ENCODE peak calls at places on chromosomes 12 and 14, in seven cellular contexts. One of them, this sample, is unnamed.

GRCh38 chr14:79056879-79057278 is 886.7 kb downstream of the NRXN3 start:
- DNase-seq in K562: no peak
- DNase-seq in H1: no peak
- DNase-seq in HCT116: no peak
- DNase-seq in SK-N-SH: no peak
- DNase-seq in HepG2: no peak
- DNase-seq in GM12878: no peak
- DNase-seq in this sample: no peak

GRCh38 chr12:69415471-69416275 is 54.5 kb upstream of the FRS2 start:
- DNase-seq in K562: peak; percentile 43
- DNase-seq in H1: peak; percentile 68
- DNase-seq in HCT116: peak; percentile 13
- DNase-seq in SK-N-SH: peak; percentile 55
- DNase-seq in HepG2: peak; percentile 68
- DNase-seq in GM12878: no peak
- DNase-seq in this sample: no peak

GRCh38 chr12:73892181-73892580 is 645.5 kb upstream of the ATXN7L3B start:
- DNase-seq in K562: no peak
- DNase-seq in H1: no peak
- DNase-seq in HCT116: no peak
- DNase-seq in SK-N-SH: no peak
- DNase-seq in HepG2: no peak
- DNase-seq in GM12878: no peak
- DNase-seq in this sample: no peak

GRCh38 chr14:89746654-89747053 is 207.9 kb downstream of the EFCAB11 start:
- DNase-seq in K562: no peak
- DNase-seq in H1: no peak
- DNase-seq in HCT116: no peak
- DNase-seq in SK-N-SH: no peak
- DNase-seq in HepG2: no peak
- DNase-seq in GM12878: no peak
- DNase-seq in this sample: no peak

GRCh38 chr12:101287357-101287756 is 7.5 kb downstream of the UTP20 start:
- DNase-seq in K562: no peak
- DNase-seq in H1: no peak
- DNase-seq in HCT116: no peak
- DNase-seq in SK-N-SH: no peak
- DNase-seq in HepG2: no peak
- DNase-seq in GM12878: no peak
- DNase-seq in this sample: no peak

GRCh38 chr12:79360936-79361335 is 329.8 kb downstream of the PAWR start:
- DNase-seq in K562: no peak
- DNase-seq in H1: no peak
- DNase-seq in HCT116: no peak
- DNase-seq in SK-N-SH: no peak
- DNase-seq in HepG2: no peak
- DNase-seq in GM12878: no peak
- DNase-seq in this sample: no peak

GRCh38 chr12:79841878-79842265 is 93.0 kb downstream of the PPP1R12A start:
- DNase-seq in K562: no peak
- DNase-seq in H1: no peak
- DNase-seq in HCT116: no peak
- DNase-seq in SK-N-SH: no peak
- DNase-seq in HepG2: no peak
- DNase-seq in GM12878: no peak
- DNase-seq in this sample: no peak

GRCh38 chr12:131860472-131861260 is 32.5 kb downstream of the MMP17 start:
- DNase-seq in K562: peak; percentile 79
- DNase-seq in H1: no peak
- DNase-seq in HCT116: peak; percentile 44
- DNase-seq in SK-N-SH: peak; percentile 69
- DNase-seq in HepG2: peak; percentile 94
- DNase-seq in GM12878: no peak
- DNase-seq in this sample: peak; percentile 73

GRCh38 chr12:39277416-39277815 is 165.5 kb downstream of the KIF21A start:
- DNase-seq in K562: no peak
- DNase-seq in H1: no peak
- DNase-seq in HCT116: no peak
- DNase-seq in SK-N-SH: no peak
- DNase-seq in HepG2: no peak
- DNase-seq in GM12878: no peak
- DNase-seq in this sample: no peak

GRCh38 chr12:111444314-111444705 is 38.6 kb downstream of the SH2B3 start:
- DNase-seq in K562: no peak
- DNase-seq in H1: no peak
- DNase-seq in HCT116: no peak
- DNase-seq in SK-N-SH: no peak
- DNase-seq in HepG2: no peak
- DNase-seq in GM12878: peak; percentile 86
- DNase-seq in this sample: no peak

GRCh38 chr14:28751467-28752058 is 15.0 kb upstream of the FOXG1 start:
- DNase-seq in K562: peak; percentile 48
- DNase-seq in H1: peak; percentile 72
- DNase-seq in HCT116: peak; percentile 7
- DNase-seq in SK-N-SH: peak; percentile 46
- DNase-seq in HepG2: peak; percentile 81
- DNase-seq in GM12878: peak; percentile 7
- DNase-seq in this sample: peak; percentile 43

GRCh38 chr12:100266802-100267602 is at the start of the genes DEPDC4 and SCYL2:
- DNase-seq in K562: peak; percentile 96
- DNase-seq in H1: peak; percentile 99
- DNase-seq in HCT116: peak; percentile 92
- DNase-seq in SK-N-SH: peak; percentile 94
- DNase-seq in HepG2: peak; percentile 88
- DNase-seq in GM12878: peak; percentile 84
- DNase-seq in this sample: peak; percentile 78

GRCh38 chr12:128323115-128323514 is 56.1 kb downstream of the TMEM132C start:
- DNase-seq in K562: no peak
- DNase-seq in H1: no peak
- DNase-seq in HCT116: no peak
- DNase-seq in SK-N-SH: no peak
- DNase-seq in HepG2: no peak
- DNase-seq in GM12878: no peak
- DNase-seq in this sample: no peak
- TF ChIP-seq POLR2AphosphoS5 in K562: no peak
- TF ChIP-seq POLR2AphosphoS5 in H1: no peak
- TF ChIP-seq POLR2AphosphoS5 in HCT116: no peak
- TF ChIP-seq POLR2AphosphoS5 in SK-N-SH: no peak
- TF ChIP-seq POLR2AphosphoS5 in HepG2: no peak
- TF ChIP-seq POLR2AphosphoS5 in GM12878: no peak
- TF ChIP-seq POLR2AphosphoS5 in this sample: no peak

DNA sequence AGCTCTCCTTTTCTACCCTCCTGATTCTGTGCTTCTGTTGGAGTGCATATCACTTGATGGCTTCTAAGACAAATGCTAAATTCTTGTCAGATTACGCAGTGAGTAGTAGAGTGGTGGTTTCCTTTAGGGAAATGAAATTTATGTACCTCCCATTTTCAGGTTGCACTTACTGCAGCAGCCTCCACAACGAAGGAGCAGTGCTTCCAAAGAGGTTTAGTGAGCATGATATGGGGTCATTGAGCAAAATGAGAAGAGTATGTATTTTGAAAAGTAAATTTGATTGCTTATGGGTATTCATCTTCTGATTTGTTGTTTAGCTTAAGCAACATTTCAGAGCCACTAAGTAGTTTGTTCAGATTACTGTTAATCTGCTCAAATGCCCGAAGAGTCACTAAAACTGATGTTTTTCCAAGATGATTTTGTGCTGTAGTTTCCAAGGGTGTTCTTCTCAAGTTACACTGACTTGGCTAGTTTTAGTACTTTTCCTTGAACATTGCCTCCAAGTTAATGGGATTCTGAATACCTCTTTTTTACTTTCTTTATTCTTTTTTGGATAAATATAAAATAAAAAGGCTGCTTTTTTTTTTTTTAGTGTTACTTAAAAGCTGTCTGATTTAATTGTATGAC is 493.7 kb downstream of the PCNX1 start:
- DNase-seq in K562: no peak
- DNase-seq in H1: no peak
- DNase-seq in HCT116: no peak
- DNase-seq in SK-N-SH: no peak
- DNase-seq in HepG2: no peak
- DNase-seq in GM12878: peak; percentile 40
- DNase-seq in this sample: no peak
- TF ChIP-seq SIN3A in K562: no peak
- TF ChIP-seq SIN3A in H1: no peak
- TF ChIP-seq SIN3A in HCT116: no peak
- TF ChIP-seq SIN3A in SK-N-SH: no peak
- TF ChIP-seq SIN3A in HepG2: no peak
- TF ChIP-seq SIN3A in GM12878: no peak
- TF ChIP-seq SIN3A in this sample: no peak

DNA sequence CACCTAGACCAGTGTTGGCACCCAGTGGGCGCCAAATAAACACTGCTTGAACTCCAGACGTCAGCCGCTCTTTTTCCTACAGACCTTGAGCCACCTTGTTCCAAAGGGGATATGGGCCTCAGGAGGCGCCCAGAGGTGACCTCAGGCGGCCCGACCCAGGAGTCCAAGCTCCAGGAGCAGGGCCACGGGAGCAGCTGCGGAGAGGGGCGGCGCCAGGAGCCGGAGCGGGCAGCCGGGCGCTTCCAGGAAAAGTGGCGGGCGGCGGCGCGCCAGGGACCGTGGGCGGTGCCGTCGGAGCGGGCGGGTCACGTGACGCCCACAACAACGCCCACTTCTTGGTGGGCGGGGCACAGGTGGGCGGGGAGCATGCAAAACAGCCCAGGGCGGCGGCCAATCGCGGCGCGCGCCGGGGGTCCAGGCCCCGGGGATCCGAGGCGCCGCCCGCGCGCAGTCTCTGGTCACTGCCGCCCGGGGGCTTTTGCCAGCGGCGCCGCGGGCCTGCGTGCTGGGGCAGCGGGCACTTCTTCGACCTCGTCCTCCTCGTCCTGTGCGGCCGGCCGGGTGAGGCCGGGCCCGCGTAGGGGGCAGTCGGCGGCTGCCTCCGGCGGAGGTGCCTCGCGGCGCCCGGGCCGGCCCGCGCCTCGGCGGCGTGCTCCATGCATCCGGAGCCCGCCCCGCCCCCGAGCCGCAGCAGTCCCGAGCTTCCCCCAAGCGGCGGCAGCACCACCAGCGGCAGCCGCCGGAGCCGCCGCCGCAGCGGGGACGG is at the start of gene ORAI1:
- DNase-seq in K562: peak; percentile 98
- DNase-seq in H1: peak; percentile 98
- DNase-seq in HCT116: peak; percentile 83
- DNase-seq in SK-N-SH: peak; percentile 99
- DNase-seq in HepG2: peak; percentile 81
- DNase-seq in GM12878: peak; percentile 63
- DNase-seq in this sample: no peak
- TF ChIP-seq CTCF in K562: peak; percentile 52
- TF ChIP-seq CTCF in H1: peak; percentile 20
- TF ChIP-seq CTCF in HCT116: no peak
- TF ChIP-seq CTCF in SK-N-SH: no peak
- TF ChIP-seq CTCF in HepG2: no peak
- TF ChIP-seq CTCF in GM12878: peak; percentile 31
- TF ChIP-seq CTCF in this sample: no peak

DNA sequence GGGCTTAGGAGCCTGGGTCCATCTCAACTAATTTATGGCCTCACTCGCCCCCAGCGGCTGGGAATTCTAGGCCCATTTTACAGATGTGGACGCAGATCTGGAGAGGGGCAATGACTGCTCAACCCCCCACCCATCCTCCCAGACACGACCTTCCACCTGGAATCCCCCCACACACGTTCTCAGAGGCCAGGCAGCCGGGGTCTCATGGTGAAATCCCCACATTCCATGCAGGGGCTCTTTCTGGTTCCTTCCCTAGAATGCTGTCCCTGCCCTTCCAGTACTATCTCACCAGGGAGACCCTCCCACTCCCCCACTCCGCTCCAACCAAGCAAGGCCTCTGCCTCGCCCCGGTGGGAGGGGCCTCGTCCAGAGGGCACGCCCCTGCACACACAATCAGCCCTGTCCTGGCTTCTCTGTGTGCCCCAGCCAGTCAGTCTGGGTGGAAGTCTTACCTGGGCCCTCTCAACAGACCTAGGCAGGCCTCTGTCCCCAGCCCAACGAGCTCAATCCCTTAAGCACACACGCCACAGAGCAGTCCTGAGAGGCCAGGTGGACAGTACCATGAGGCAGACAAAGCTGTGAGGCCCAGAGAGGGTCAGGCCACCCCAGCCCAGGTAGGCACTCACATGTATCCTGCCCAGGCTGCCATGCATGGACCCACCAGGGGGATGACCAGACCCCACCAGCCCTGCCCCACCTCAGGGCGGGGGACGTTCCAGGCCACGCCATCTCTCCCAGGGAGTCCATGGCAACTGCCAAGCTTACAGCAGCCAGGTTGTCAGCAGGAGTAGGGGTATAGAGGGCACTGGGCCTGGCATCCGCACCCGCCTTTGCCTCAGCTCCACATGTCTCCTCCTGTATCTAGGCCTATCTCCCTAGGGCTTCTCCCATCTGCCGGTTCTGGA is 1.3 kb upstream of the ANKRD9 start:
- DNase-seq in K562: peak; percentile 72
- DNase-seq in H1: peak; percentile 93
- DNase-seq in HCT116: no peak
- DNase-seq in SK-N-SH: no peak
- DNase-seq in HepG2: peak; percentile 79
- DNase-seq in GM12878: no peak
- DNase-seq in this sample: no peak
- TF ChIP-seq POLR2AphosphoS5 in K562: no peak
- TF ChIP-seq POLR2AphosphoS5 in H1: no peak
- TF ChIP-seq POLR2AphosphoS5 in HCT116: peak; percentile 27
- TF ChIP-seq POLR2AphosphoS5 in SK-N-SH: no peak
- TF ChIP-seq POLR2AphosphoS5 in HepG2: peak; percentile 65
- TF ChIP-seq POLR2AphosphoS5 in GM12878: no peak
- TF ChIP-seq POLR2AphosphoS5 in this sample: no peak

DNA sequence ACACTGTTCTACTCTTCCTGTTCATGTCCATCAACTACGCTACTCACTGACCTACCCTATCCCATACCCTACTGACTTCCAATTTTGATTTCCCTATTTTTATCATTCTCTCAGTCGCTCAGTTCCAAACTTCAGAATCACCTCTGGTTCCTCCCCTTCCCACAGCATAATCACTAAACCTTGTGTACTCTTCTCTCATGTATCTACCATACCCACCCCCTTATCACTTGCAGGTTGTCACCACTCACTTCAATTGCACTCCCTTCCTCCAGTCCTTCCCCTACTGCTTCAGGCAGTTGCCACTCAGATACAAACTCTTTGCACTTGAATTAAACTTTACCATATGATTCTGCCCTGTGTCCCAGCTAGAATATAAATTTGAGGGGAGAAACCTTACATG is 6.3 kb downstream of the RACGAP1 start:
- DNase-seq in K562: peak; percentile 49
- DNase-seq in H1: no peak
- DNase-seq in HCT116: no peak
- DNase-seq in SK-N-SH: no peak
- DNase-seq in HepG2: no peak
- DNase-seq in GM12878: no peak
- DNase-seq in this sample: no peak
- TF ChIP-seq SIN3A in K562: no peak
- TF ChIP-seq SIN3A in H1: no peak
- TF ChIP-seq SIN3A in HCT116: no peak
- TF ChIP-seq SIN3A in SK-N-SH: no peak
- TF ChIP-seq SIN3A in HepG2: no peak
- TF ChIP-seq SIN3A in GM12878: no peak
- TF ChIP-seq SIN3A in this sample: no peak

This sample was measured in Panc1.